ENCODE peak calls at places on chromosomes 6 and 20, in seven cellular contexts. R is RWPE1, W is left ventricle myocardium inferior, H is AG10803, U is neural crest cell, P is endothelial cell, J is tibial artery. V is an unnamed sample.
A peak's percentile ranks its signal among the peaks of the same experiment; 100 is the strongest.

GRCh38 chr20:12058201-12058600 is 140.5 kb downstream of the BTBD3 start:
- DNase-seq in R (no peak), W (no peak), H (peak; percentile 63), U (no peak), P (no peak), J (no peak), V (no peak)

GRCh38 chr6:42449917-42450313 is 1.8 kb downstream of the TRERF1 start:
- DNase-seq in R (no peak), W (no peak), H (no peak), U (no peak), P (no peak), J (no peak), V (no peak)

GRCh38 chr6:121615493-121615892 is 180.0 kb downstream of the GJA1 start:
- DNase-seq in R (no peak), W (no peak), H (no peak), U (no peak), P (no peak), J (no peak), V (no peak)

GRCh38 chr6:13044390-13044789 is 283.9 kb downstream of the TBC1D7 start:
- DNase-seq in R (peak; percentile 59), W (no peak), H (peak; percentile 28), U (no peak), P (no peak), J (no peak), V (no peak)

GRCh38 chr6:156400487-156400886 is 376.7 kb upstream of the ARID1B start:
- DNase-seq in R (no peak), W (no peak), H (no peak), U (no peak), P (no peak), J (no peak), V (no peak)

GRCh38 chr6:157596461-157596860 is 215.5 kb downstream of the ZDHHC14 start:
- DNase-seq in R (no peak), W (no peak), H (no peak), U (no peak), P (no peak), J (no peak), V (no peak)

GRCh38 chr6:137911675-137912158 is 44.7 kb downstream of the TNFAIP3 start:
- DNase-seq in R (no peak), W (no peak), H (no peak), U (no peak), P (no peak), J (no peak), V (no peak)

GRCh38 chr6:491233-491632 is 99.7 kb downstream of the IRF4 start:
- DNase-seq in R (no peak), W (no peak), H (no peak), U (no peak), P (no peak), J (no peak), V (no peak)

GRCh38 chr6:64046746-64047208 is 411.2 kb downstream of the PHF3 start:
- DNase-seq in R (no peak), W (no peak), H (no peak), U (no peak), P (no peak), J (no peak), V (no peak)

GRCh38 chr6:73566954-73567591 is 46.2 kb upstream of the EEF1A1 start:
- DNase-seq in R (no peak), W (peak; percentile 55), H (peak; percentile 84), U (no peak), P (no peak), J (peak; percentile 85), V (no peak)

GRCh38 chr6:23180504-23181293 is 611.3 kb downstream of the HDGFL1 start:
- DNase-seq in R (no peak), W (peak; percentile 64), H (peak; percentile 88), U (peak; percentile 5), P (no peak), J (no peak), V (peak; percentile 74)

GRCh38 chr6:131979515-131980337 is 28.6 kb upstream of the CCN2 start:
- DNase-seq in R (no peak), W (no peak), H (peak; percentile 93), U (no peak), P (no peak), J (no peak), V (peak; percentile 84)

GRCh38 chr6:98824907-98825601 is 9.3 kb upstream of the POU3F2 start:
- DNase-seq in R (no peak), W (no peak), H (no peak), U (no peak), P (no peak), J (no peak), V (no peak)

GRCh38 chr6:107817784-107818183 is 6.3 kb downstream of the SCML4 start:
- DNase-seq in R (no peak), W (no peak), H (no peak), U (no peak), P (no peak), J (no peak), V (no peak)

GRCh38 chr20:21203036-21203656 is 77.3 kb downstream of the KIZ start:
- DNase-seq in R (no peak), W (no peak), H (no peak), U (no peak), P (no peak), J (no peak), V (no peak)

GRCh38 chr6:14476793-14477531 is 359.4 kb downstream of the CD83 start:
- DNase-seq in R (no peak), W (peak; percentile 33), H (peak; percentile 94), U (no peak), P (no peak), J (peak; percentile 57), V (peak; percentile 97)

GRCh38 chr6:170405311-170405975 is 98.9 kb downstream of the FAM120B start:
- DNase-seq in R (peak; percentile 88), W (no peak), H (peak; percentile 95), U (no peak), P (no peak), J (no peak), V (peak; percentile 88)

GRCh38 chr6:99709062-99709461 is 102.4 kb downstream of the PRDM13 start:
- DNase-seq in R (no peak), W (no peak), H (no peak), U (no peak), P (no peak), J (no peak), V (no peak)

GRCh38 chr6:156775717-156776116 is 1.5 kb upstream of the ARID1B start:
- DNase-seq in R (no peak), W (no peak), H (no peak), U (no peak), P (no peak), J (no peak), V (no peak)

GRCh38 chr6:80625405-80625804 is 518.9 kb downstream of the BCKDHB start:
- DNase-seq in R (no peak), W (no peak), H (no peak), U (no peak), P (no peak), J (no peak), V (no peak)

GRCh38 chr20:49924247-49924646 is 8.9 kb upstream of the SPATA2 start:
- DNase-seq in R (no peak), W (no peak), H (no peak), U (no peak), P (no peak), J (no peak), V (no peak)

GRCh38 chr6:130129781-130130246 is 92.9 kb downstream of the SAMD3 start:
- DNase-seq in R (no peak), W (no peak), H (peak; percentile 29), U (no peak), P (no peak), J (no peak), V (peak; percentile 15)

GRCh38 chr6:109359248-109359647 is 23.0 kb downstream of the CD164 start:
- DNase-seq in R (no peak), W (no peak), H (no peak), U (no peak), P (no peak), J (no peak), V (no peak)

GRCh38 chr6:42879372-42880239 is at the start of gene RPL7L1:
- DNase-seq in R (peak; percentile 59), W (peak; percentile 77), H (peak; percentile 88), U (peak; percentile 68), P (peak; percentile 66), J (peak; percentile 88), V (peak; percentile 69)

GRCh38 chr6:31829633-31830492 is 2.3 kb downstream of the HSPA1B start:
- DNase-seq in R (no peak), W (no peak), H (peak; percentile 51), U (no peak), P (no peak), J (no peak), V (no peak)
- TF ChIP-seq CTCF in R (no peak), W (peak; percentile 51), H (peak; percentile 60), U (peak; percentile 73), P (no peak), J (peak; percentile 8), V (peak; percentile 38)

GRCh38 chr6:106746660-106747059 is 117.3 kb downstream of the QRSL1 start:
- DNase-seq in R (peak; percentile 85), W (no peak), H (peak; percentile 56), U (no peak), P (no peak), J (no peak), V (no peak)

GRCh38 chr6:106747139-106747538 is 117.8 kb downstream of the QRSL1 start:
- DNase-seq in R (peak; percentile 41), W (no peak), H (no peak), U (no peak), P (no peak), J (no peak), V (no peak)

GRCh38 chr6:106749611-106750010 is 120.2 kb downstream of the QRSL1 start:
- DNase-seq in R (no peak), W (no peak), H (no peak), U (no peak), P (no peak), J (no peak), V (no peak)

GRCh38 chr6:106750146-106750900 is 120.9 kb downstream of the QRSL1 start:
- DNase-seq in R (no peak), W (no peak), H (no peak), U (no peak), P (no peak), J (no peak), V (no peak)

GRCh38 chr6:106748547-106749207 is 119.3 kb downstream of the QRSL1 start:
- DNase-seq in R (no peak), W (no peak), H (no peak), U (no peak), P (no peak), J (no peak), V (no peak)
- TF ChIP-seq CTCF in R (no peak), W (no peak), H (no peak), U (peak; percentile 34), P (peak; percentile 26), J (no peak), V (peak; percentile 7)

GRCh38 chr6:69392745-69393144 is 404.1 kb downstream of the LMBRD1 start:
- DNase-seq in R (no peak), W (no peak), H (no peak), U (no peak), P (no peak), J (no peak), V (no peak)

GRCh38 chr6:69398311-69398710 is 398.5 kb downstream of the LMBRD1 start:
- DNase-seq in R (no peak), W (no peak), H (no peak), U (no peak), P (no peak), J (no peak), V (no peak)

GRCh38 chr6:69398729-69399128 is 398.1 kb downstream of the LMBRD1 start:
- DNase-seq in R (no peak), W (no peak), H (no peak), U (no peak), P (no peak), J (no peak), V (no peak)
- TF ChIP-seq CTCF in R (no peak), W (no peak), H (no peak), U (no peak), P (no peak), J (no peak), V (no peak)

GRCh38 chr20:9609892-9610502 is 95.6 kb downstream of the LAMP5 start:
- DNase-seq in R (peak; percentile 37), W (no peak), H (peak; percentile 73), U (peak; percentile 51), P (peak; percentile 70), J (peak; percentile 40), V (peak; percentile 36)
- TF ChIP-seq CTCF in R (peak; percentile 80), W (peak; percentile 80), H (peak; percentile 71), U (peak; percentile 90), P (peak; percentile 83), J (peak; percentile 63), V (peak; percentile 70)